ENCODE peak calls at places on chromosomes 11 and 22, in five cellular contexts. N, B, T, U and L are unnamed samples. For H3K27me3, the result is how much of the 10 kb centered on the place peaks cover.

GRCh38 chr11:130516175-130516867 is 67.9 kb downstream of the ADAMTS15 start:
- DNase-seq in N (no peak), B (no peak), T (no peak), U (no peak), L (no peak)

GRCh38 chr22:49703391-49703926 is 124.2 kb downstream of the BRD1 start:
- DNase-seq in N (no peak), B (no peak), T (no peak), U (peak), L (no peak)

GRCh38 chr11:77559686-77560425 is 29.9 kb upstream of the AQP11 start:
- DNase-seq in N (peak), B (peak), T (peak), U (no peak), L (no peak)

GRCh38 chr11:86079421-86079820 is 10.5 kb upstream of the PICALM start:
- DNase-seq in N (no peak), B (no peak), T (no peak), U (no peak), L (no peak)

GRCh38 chr11:68904458-68904847 is 762 bp downstream of the IGHMBP2 start:
- DNase-seq in N (no peak), B (no peak), T (peak), U (no peak), L (no peak)

GRCh38 chr11:70865356-70865755 is 387.0 kb downstream of the SHANK2 start:
- DNase-seq in N (no peak), B (no peak), T (no peak), U (no peak), L (no peak)

GRCh38 chr11:18203723-18204122 is 31.1 kb downstream of the MRGPRX4 start:
- DNase-seq in N (no peak), B (peak), T (peak), U (peak), L (no peak)

GRCh38 chr11:120172054-120172881 is 34.4 kb upstream of the TRIM29 start:
- DNase-seq in N (no peak), B (peak), T (peak), U (peak), L (peak)

GRCh38 chr11:57461841-57462489 is 1.6 kb downstream of the RTN4RL2 start:
- DNase-seq in N (no peak), B (no peak), T (no peak), U (peak), L (no peak)
- H3K4me3 ChIP-seq in N (no peak), B (no peak), T (no peak), U (peak), L (no peak)

GRCh38 chr22:44180706-44181032 is at the start of gene PARVG:
- DNase-seq in N (no peak), B (no peak), T (no peak), U (peak), L (no peak)

GRCh38 chr22:44179196-44179988 is 1.3 kb upstream of the PARVG start:
- DNase-seq in N (no peak), B (no peak), T (no peak), U (no peak), L (no peak)

GRCh38 chr22:44181033-44181911 is 547 bp downstream of the PARVG start:
- DNase-seq in N (no peak), B (no peak), T (no peak), U (peak), L (peak)

GRCh38 chr22:44181912-44182590 is 1.3 kb downstream of the PARVG start:
- DNase-seq in N (no peak), B (no peak), T (no peak), U (peak), L (no peak)

DNA sequence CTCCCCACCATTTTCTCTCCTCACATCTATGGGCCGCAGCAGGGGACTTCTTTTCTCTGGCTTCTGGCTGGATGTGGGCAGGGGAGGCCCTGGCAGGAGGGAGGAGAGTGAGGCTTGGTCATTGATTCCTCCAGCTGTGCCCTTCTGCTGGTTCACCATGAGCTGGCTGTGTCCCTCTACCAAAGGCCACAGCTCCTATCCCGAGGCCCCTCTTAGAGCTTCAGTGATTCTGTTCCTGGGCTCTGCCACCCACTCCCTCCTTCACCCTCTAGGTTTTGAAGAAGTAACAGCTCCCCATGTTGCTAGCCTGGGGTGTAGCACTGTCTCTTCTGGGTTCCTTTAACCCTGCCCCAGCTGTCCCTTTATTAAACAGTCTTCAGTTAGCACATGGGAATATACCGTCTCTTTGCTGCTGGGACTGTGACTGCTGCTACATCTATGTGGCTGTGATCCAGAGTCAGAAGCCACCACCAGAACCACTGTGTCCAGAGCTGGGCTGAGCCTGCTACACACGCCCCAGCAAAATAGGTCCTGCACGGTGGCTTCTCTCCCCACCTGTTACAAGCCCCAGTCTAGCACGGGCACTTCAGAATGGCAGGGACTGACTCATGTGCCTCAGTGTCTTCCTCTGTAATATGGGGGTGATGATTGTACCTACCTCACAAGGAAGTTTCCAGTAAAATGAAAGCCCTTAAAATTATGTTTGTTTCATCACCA is 578 bp upstream of the PARVG start:
- DNase-seq in N (no peak), B (no peak), T (no peak), U (no peak), L (no peak)
- H3K27me3 ChIP-seq in N (under half), B (under half), T (under half), U (under half), L (under half)

GRCh38 chr11:1486054-1486825 is at the start of gene MOB2:
- DNase-seq in N (peak), B (peak), T (no peak), U (peak), L (peak)
- H3K4me3 ChIP-seq in N (no peak), B (no peak), T (no peak), U (no peak), L (peak)

GRCh38 chr11:61599968-61600710 is 19.3 kb upstream of the SYT7 start:
- DNase-seq in N (no peak), B (no peak), T (no peak), U (peak), L (no peak)
- H3K27me3 ChIP-seq in N (under half), B (under half), T (under half), U (under half), L (under half)

GRCh38 chr11:104653011-104653806 is 245.1 kb downstream of the CASP12 start:
- DNase-seq in N (no peak), B (no peak), T (peak), U (no peak), L (no peak)
- H3K4me3 ChIP-seq in N (no peak), B (no peak), T (no peak), U (no peak), L (peak)

GRCh38 chr11:1125803-1126202 is 31.9 kb upstream of the MUC5AC start:
- DNase-seq in N (no peak), B (no peak), T (no peak), U (no peak), L (no peak)

GRCh38 chr11:1121343-1122331 is 36.1 kb upstream of the MUC5AC start:
- DNase-seq in N (no peak), B (peak), T (no peak), U (peak), L (peak)

GRCh38 chr11:1122356-1123002 is 35.3 kb upstream of the MUC5AC start:
- DNase-seq in N (no peak), B (no peak), T (no peak), U (peak), L (no peak)

GRCh38 chr11:1126491-1126926 is 31.2 kb upstream of the MUC5AC start:
- DNase-seq in N (no peak), B (no peak), T (no peak), U (no peak), L (no peak)

DNA sequence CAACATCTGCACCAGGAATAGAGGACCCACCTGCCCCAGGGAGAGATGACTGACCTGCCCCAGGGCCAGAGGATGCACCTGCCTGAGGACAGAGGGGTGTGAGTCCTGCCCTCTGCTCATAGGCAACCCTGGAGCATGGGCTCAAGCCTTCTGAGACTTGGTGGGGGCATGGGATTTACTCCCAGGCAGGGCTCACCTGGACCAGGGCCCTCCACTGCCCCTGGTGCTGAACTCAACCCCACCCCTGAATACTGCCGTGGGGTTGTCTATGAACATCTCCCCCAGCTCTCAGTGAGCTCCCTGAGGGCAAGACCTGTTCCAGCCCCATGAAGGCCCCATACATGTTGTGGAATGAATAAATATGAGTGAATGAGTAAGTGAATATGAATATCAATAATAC is 33.8 kb upstream of the MUC5AC start:
- DNase-seq in N (no peak), B (no peak), T (no peak), U (no peak), L (no peak)
- H3K27me3 ChIP-seq in N (under half), B (under half), T (under half), U (under half), L (under half)

GRCh38 chr22:21807545-21807944 is 59.9 kb downstream of the MAPK1 start:
- DNase-seq in N (no peak), B (peak), T (no peak), U (no peak), L (no peak)

GRCh38 chr22:21803859-21804258 is 63.6 kb downstream of the MAPK1 start:
- DNase-seq in N (no peak), B (no peak), T (no peak), U (no peak), L (no peak)

GRCh38 chr22:21800552-21801303 is 65.1 kb upstream of the YPEL1 start:
- DNase-seq in N (no peak), B (no peak), T (no peak), U (no peak), L (no peak)

GRCh38 chr22:21802056-21802455 is 65.4 kb downstream of the MAPK1 start:
- DNase-seq in N (no peak), B (peak), T (no peak), U (no peak), L (no peak)

DNA sequence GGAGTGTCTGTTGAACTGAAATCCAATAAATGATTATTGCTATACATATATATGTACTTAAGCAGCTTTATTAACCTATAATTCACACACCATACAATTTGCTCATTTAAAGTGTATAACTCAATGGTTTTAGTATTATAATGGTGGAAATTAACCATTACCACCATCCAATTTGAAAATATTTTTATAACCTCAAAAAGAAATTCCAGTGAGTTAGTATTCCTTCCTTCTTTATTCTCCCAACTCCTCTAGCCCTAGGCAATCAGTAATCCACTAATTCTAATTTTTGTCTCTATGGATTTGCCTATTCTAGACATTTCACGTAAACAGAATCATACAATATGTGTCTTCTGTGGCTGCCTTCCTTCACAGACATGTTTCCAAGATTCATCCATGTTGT is 64.8 kb downstream of the MAPK1 start:
- DNase-seq in N (no peak), B (no peak), T (no peak), U (no peak), L (no peak)
- H3K4me3 ChIP-seq in N (no peak), B (no peak), T (no peak), U (no peak), L (no peak)